ENCODE peak calls at places on chromosomes 12 and 14, in four cellular contexts. One of them, this sample, is unnamed.

GRCh38 chr12:29863665-29864064 is 79.9 kb upstream of the TMTC1 start:
- DNase-seq in posterior cingulate gyrus: no peak
- DNase-seq in stimulated activated CD8-positive, alpha-beta memory T cell treated with anti-CD3 and anti-CD28 coated beads, Interleukin-7, amount 100 ng/mL, for 1 hour: no peak
- DNase-seq in cardiac fibroblast: no peak
- DNase-seq in this sample: no peak

GRCh38 chr12:105445261-105446015 is 114.9 kb downstream of the C12orf75 start:
- DNase-seq in posterior cingulate gyrus: no peak
- DNase-seq in stimulated activated CD8-positive, alpha-beta memory T cell treated with anti-CD3 and anti-CD28 coated beads, Interleukin-7, amount 100 ng/mL, for 1 hour: no peak
- DNase-seq in cardiac fibroblast: peak
- DNase-seq in this sample: no peak

GRCh38 chr12:95118138-95118787 is 44.8 kb upstream of the NR2C1 start:
- DNase-seq in cardiac fibroblast: peak
- DNase-seq in posterior cingulate gyrus: no peak
- DNase-seq in stimulated activated CD8-positive, alpha-beta memory T cell treated with anti-CD3 and anti-CD28 coated beads, Interleukin-7, amount 100 ng/mL, for 1 hour: no peak
- DNase-seq in this sample: no peak

GRCh38 chr12:99529966-99530365 is 117.6 kb upstream of the GARIN6 start:
- DNase-seq in stimulated activated CD8-positive, alpha-beta memory T cell treated with anti-CD3 and anti-CD28 coated beads, Interleukin-7, amount 100 ng/mL, for 1 hour: no peak
- DNase-seq in cardiac fibroblast: no peak
- DNase-seq in posterior cingulate gyrus: no peak
- DNase-seq in this sample: no peak

GRCh38 chr12:51419473-51420228 is 5.0 kb upstream of the SLC4A8 start:
- DNase-seq in posterior cingulate gyrus: no peak
- DNase-seq in cardiac fibroblast: peak
- DNase-seq in stimulated activated CD8-positive, alpha-beta memory T cell treated with anti-CD3 and anti-CD28 coated beads, Interleukin-7, amount 100 ng/mL, for 1 hour: no peak
- DNase-seq in this sample: peak

GRCh38 chr12:14950982-14951746 is 10.2 kb downstream of the ARHGDIB start:
- DNase-seq in stimulated activated CD8-positive, alpha-beta memory T cell treated with anti-CD3 and anti-CD28 coated beads, Interleukin-7, amount 100 ng/mL, for 1 hour: no peak
- DNase-seq in cardiac fibroblast: peak
- DNase-seq in posterior cingulate gyrus: no peak
- DNase-seq in this sample: no peak

GRCh38 chr12:127926004-127926403 is 341.0 kb upstream of the TMEM132C start:
- DNase-seq in posterior cingulate gyrus: peak
- DNase-seq in stimulated activated CD8-positive, alpha-beta memory T cell treated with anti-CD3 and anti-CD28 coated beads, Interleukin-7, amount 100 ng/mL, for 1 hour: no peak
- DNase-seq in cardiac fibroblast: no peak
- DNase-seq in this sample: peak

GRCh38 chr14:50013934-50014333 is 102.4 kb downstream of the VCPKMT start:
- DNase-seq in posterior cingulate gyrus: no peak
- DNase-seq in cardiac fibroblast: no peak
- DNase-seq in stimulated activated CD8-positive, alpha-beta memory T cell treated with anti-CD3 and anti-CD28 coated beads, Interleukin-7, amount 100 ng/mL, for 1 hour: no peak
- DNase-seq in this sample: no peak

GRCh38 chr12:124786065-124786964 is 77.3 kb downstream of the SCARB1 start:
- DNase-seq in stimulated activated CD8-positive, alpha-beta memory T cell treated with anti-CD3 and anti-CD28 coated beads, Interleukin-7, amount 100 ng/mL, for 1 hour: no peak
- DNase-seq in posterior cingulate gyrus: peak
- DNase-seq in cardiac fibroblast: peak
- DNase-seq in this sample: no peak

GRCh38 chr14:104284107-104284592 is 145.8 kb downstream of the KIF26A start:
- DNase-seq in stimulated activated CD8-positive, alpha-beta memory T cell treated with anti-CD3 and anti-CD28 coated beads, Interleukin-7, amount 100 ng/mL, for 1 hour: no peak
- DNase-seq in cardiac fibroblast: no peak
- DNase-seq in posterior cingulate gyrus: no peak
- DNase-seq in this sample: peak

GRCh38 chr12:4302881-4303280 is 18.1 kb upstream of the TIGAR start:
- DNase-seq in stimulated activated CD8-positive, alpha-beta memory T cell treated with anti-CD3 and anti-CD28 coated beads, Interleukin-7, amount 100 ng/mL, for 1 hour: no peak
- DNase-seq in posterior cingulate gyrus: no peak
- DNase-seq in cardiac fibroblast: no peak
- DNase-seq in this sample: no peak

GRCh38 chr12:124508323-124509096 is 58.9 kb downstream of the NCOR2 start:
- DNase-seq in cardiac fibroblast: no peak
- DNase-seq in stimulated activated CD8-positive, alpha-beta memory T cell treated with anti-CD3 and anti-CD28 coated beads, Interleukin-7, amount 100 ng/mL, for 1 hour: no peak
- DNase-seq in posterior cingulate gyrus: no peak
- DNase-seq in this sample: no peak

GRCh38 chr12:105861232-105861631 is 277.5 kb downstream of the NUAK1 start:
- DNase-seq in cardiac fibroblast: no peak
- DNase-seq in posterior cingulate gyrus: no peak
- DNase-seq in stimulated activated CD8-positive, alpha-beta memory T cell treated with anti-CD3 and anti-CD28 coated beads, Interleukin-7, amount 100 ng/mL, for 1 hour: no peak
- DNase-seq in this sample: peak

GRCh38 chr14:91839754-91840153 is 27.6 kb downstream of the TC2N start:
- DNase-seq in stimulated activated CD8-positive, alpha-beta memory T cell treated with anti-CD3 and anti-CD28 coated beads, Interleukin-7, amount 100 ng/mL, for 1 hour: no peak
- DNase-seq in posterior cingulate gyrus: no peak
- DNase-seq in cardiac fibroblast: no peak
- DNase-seq in this sample: no peak

GRCh38 chr14:103143535-103143934 is 20.3 kb downstream of the TNFAIP2 start:
- DNase-seq in cardiac fibroblast: peak
- DNase-seq in posterior cingulate gyrus: no peak
- DNase-seq in stimulated activated CD8-positive, alpha-beta memory T cell treated with anti-CD3 and anti-CD28 coated beads, Interleukin-7, amount 100 ng/mL, for 1 hour: no peak
- DNase-seq in this sample: no peak

GRCh38 chr14:52660325-52660724 is 35.0 kb downstream of the ERO1A start:
- DNase-seq in stimulated activated CD8-positive, alpha-beta memory T cell treated with anti-CD3 and anti-CD28 coated beads, Interleukin-7, amount 100 ng/mL, for 1 hour: no peak
- DNase-seq in cardiac fibroblast: no peak
- DNase-seq in posterior cingulate gyrus: no peak
- DNase-seq in this sample: no peak

GRCh38 chr12:112018571-112019237 is 5.5 kb downstream of the ERP29 start:
- DNase-seq in stimulated activated CD8-positive, alpha-beta memory T cell treated with anti-CD3 and anti-CD28 coated beads, Interleukin-7, amount 100 ng/mL, for 1 hour: no peak
- DNase-seq in cardiac fibroblast: peak
- DNase-seq in posterior cingulate gyrus: no peak
- DNase-seq in this sample: no peak

GRCh38 chr12:31203261-31203660 is 122.7 kb downstream of the SINHCAF start:
- DNase-seq in stimulated activated CD8-positive, alpha-beta memory T cell treated with anti-CD3 and anti-CD28 coated beads, Interleukin-7, amount 100 ng/mL, for 1 hour: no peak
- DNase-seq in posterior cingulate gyrus: no peak
- DNase-seq in cardiac fibroblast: no peak
- DNase-seq in this sample: no peak

GRCh38 chr14:44030963-44031362 is 476.1 kb downstream of the FSCB start:
- DNase-seq in cardiac fibroblast: no peak
- DNase-seq in posterior cingulate gyrus: no peak
- DNase-seq in stimulated activated CD8-positive, alpha-beta memory T cell treated with anti-CD3 and anti-CD28 coated beads, Interleukin-7, amount 100 ng/mL, for 1 hour: no peak
- DNase-seq in this sample: no peak

GRCh38 chr12:130573235-130573634 is 142.9 kb downstream of the RIMBP2 start:
- DNase-seq in posterior cingulate gyrus: no peak
- DNase-seq in cardiac fibroblast: no peak
- DNase-seq in stimulated activated CD8-positive, alpha-beta memory T cell treated with anti-CD3 and anti-CD28 coated beads, Interleukin-7, amount 100 ng/mL, for 1 hour: no peak
- DNase-seq in this sample: no peak

GRCh38 chr12:4214912-4215861 is 58.4 kb upstream of the CCND2 start:
- DNase-seq in stimulated activated CD8-positive, alpha-beta memory T cell treated with anti-CD3 and anti-CD28 coated beads, Interleukin-7, amount 100 ng/mL, for 1 hour: no peak
- DNase-seq in cardiac fibroblast: peak
- DNase-seq in posterior cingulate gyrus: peak
- DNase-seq in this sample: no peak

GRCh38 chr12:106113446-106114083 is 25.2 kb downstream of the NUAK1 start:
- DNase-seq in cardiac fibroblast: no peak
- DNase-seq in posterior cingulate gyrus: no peak
- DNase-seq in stimulated activated CD8-positive, alpha-beta memory T cell treated with anti-CD3 and anti-CD28 coated beads, Interleukin-7, amount 100 ng/mL, for 1 hour: no peak
- DNase-seq in this sample: no peak

GRCh38 chr12:15996254-15996653 is 85.1 kb downstream of the DERA start:
- DNase-seq in stimulated activated CD8-positive, alpha-beta memory T cell treated with anti-CD3 and anti-CD28 coated beads, Interleukin-7, amount 100 ng/mL, for 1 hour: no peak
- DNase-seq in posterior cingulate gyrus: no peak
- DNase-seq in cardiac fibroblast: peak
- DNase-seq in this sample: no peak

GRCh38 chr12:132608231-132609171 is 1.9 kb downstream of the LRCOL1 start:
- DNase-seq in stimulated activated CD8-positive, alpha-beta memory T cell treated with anti-CD3 and anti-CD28 coated beads, Interleukin-7, amount 100 ng/mL, for 1 hour: no peak
- DNase-seq in cardiac fibroblast: no peak
- DNase-seq in posterior cingulate gyrus: no peak
- DNase-seq in this sample: no peak

GRCh38 chr14:102605026-102605425 is 12.6 kb downstream of the RCOR1 start:
- DNase-seq in cardiac fibroblast: peak
- DNase-seq in posterior cingulate gyrus: no peak
- DNase-seq in stimulated activated CD8-positive, alpha-beta memory T cell treated with anti-CD3 and anti-CD28 coated beads, Interleukin-7, amount 100 ng/mL, for 1 hour: no peak
- DNase-seq in this sample: no peak

GRCh38 chr12:1797011-1797901 is 23.1 kb upstream of the LRTM2 start:
- DNase-seq in cardiac fibroblast: peak
- DNase-seq in stimulated activated CD8-positive, alpha-beta memory T cell treated with anti-CD3 and anti-CD28 coated beads, Interleukin-7, amount 100 ng/mL, for 1 hour: no peak
- DNase-seq in posterior cingulate gyrus: peak
- DNase-seq in this sample: no peak

GRCh38 chr12:6978188-6978986 is 7.7 kb downstream of the EMG1 start:
- DNase-seq in stimulated activated CD8-positive, alpha-beta memory T cell treated with anti-CD3 and anti-CD28 coated beads, Interleukin-7, amount 100 ng/mL, for 1 hour: no peak
- DNase-seq in posterior cingulate gyrus: no peak
- DNase-seq in cardiac fibroblast: no peak
- DNase-seq in this sample: no peak

GRCh38 chr12:110932048-110932447 is 11.7 kb upstream of the MYL2 start:
- DNase-seq in posterior cingulate gyrus: no peak
- DNase-seq in cardiac fibroblast: peak
- DNase-seq in stimulated activated CD8-positive, alpha-beta memory T cell treated with anti-CD3 and anti-CD28 coated beads, Interleukin-7, amount 100 ng/mL, for 1 hour: no peak
- DNase-seq in this sample: no peak

GRCh38 chr12:105852958-105853357 is 285.8 kb downstream of the NUAK1 start:
- DNase-seq in posterior cingulate gyrus: no peak
- DNase-seq in stimulated activated CD8-positive, alpha-beta memory T cell treated with anti-CD3 and anti-CD28 coated beads, Interleukin-7, amount 100 ng/mL, for 1 hour: no peak
- DNase-seq in cardiac fibroblast: peak
- DNase-seq in this sample: no peak

This sample was measured in SHP77 treated with DMSO at 0.1 percent for 48 hours.